ENCODE peak calls at places on chromosomes 12 and 14, in five cellular contexts. I is adrenal gland, V is thoracic aorta, P is endodermal cell, A is AG04450. W is an unnamed sample.

GRCh38 chr14:87108726-87109125 is 884.3 kb downstream of the GALC start:
- DNase-seq in V (no peak), A (peak), I (no peak), P (no peak), W (no peak)

GRCh38 chr14:32134448-32135070 is 57.5 kb downstream of the ARHGAP5 start:
- DNase-seq in P (no peak), I (no peak), V (no peak), A (no peak), W (no peak)

GRCh38 chr14:79044894-79045624 is 874.9 kb downstream of the NRXN3 start:
- DNase-seq in P (peak), A (peak), V (no peak), I (no peak), W (no peak)

GRCh38 chr14:54691525-54692260 is 124.8 kb downstream of the SAMD4A start:
- DNase-seq in A (no peak), P (peak), I (peak), V (no peak), W (no peak)

GRCh38 chr12:66803972-66804371 is 125.1 kb upstream of the GRIP1 start:
- DNase-seq in V (no peak), A (no peak), I (no peak), P (no peak), W (no peak)

GRCh38 chr12:6934110-6934509 is 6.4 kb downstream of the ATN1 start:
- DNase-seq in P (no peak), A (no peak), V (no peak), I (peak), W (no peak)

GRCh38 chr14:58501214-58501816 is 73.8 kb downstream of the KIAA0586 start:
- DNase-seq in P (no peak), A (peak), V (no peak), I (peak), W (no peak)

GRCh38 chr14:23392613-23393012 is 15.5 kb downstream of the MYH6 start:
- DNase-seq in V (no peak), P (no peak), A (no peak), I (no peak), W (no peak)

GRCh38 chr12:120455302-120455701 is 9.1 kb downstream of the GATC start:
- DNase-seq in I (peak), A (no peak), P (no peak), V (no peak), W (no peak)

GRCh38 chr12:50780016-50780415 is 16.1 kb downstream of the ATF1 start:
- DNase-seq in A (no peak), I (no peak), P (no peak), V (no peak), W (no peak)

GRCh38 chr12:106739815-106740552 is 34.5 kb upstream of the RIC8B start:
- DNase-seq in I (no peak), A (no peak), P (peak), V (no peak), W (no peak)

GRCh38 chr14:59895721-59896120 is 24.2 kb upstream of the LRRC9 start:
- DNase-seq in I (no peak), P (no peak), V (no peak), A (no peak), W (no peak)

GRCh38 chr12:389138-390096 is at the start of gene KDM5A:
- DNase-seq in P (peak), V (peak), A (peak), I (peak), W (peak)

GRCh38 chr14:23402296-23403138 is 5.6 kb downstream of the MYH6 start:
- DNase-seq in I (no peak), P (peak), V (no peak), A (no peak), W (no peak)

GRCh38 chr12:80178846-80179245 is 79.5 kb downstream of the OTOGL start:
- DNase-seq in P (no peak), A (no peak), V (no peak), I (no peak), W (no peak)

GRCh38 chr12:91551927-91552326 is 369.3 kb upstream of the DCN start:
- DNase-seq in A (no peak), I (peak), P (no peak), V (no peak), W (no peak)

GRCh38 chr12:56941299-56942017 is 7.2 kb upstream of the SDR9C7 start:
- DNase-seq in A (no peak), I (peak), P (peak), V (no peak), W (peak)

GRCh38 chr12:52440821-52441319 is 6.7 kb upstream of the KRT75 start:
- DNase-seq in V (no peak), I (no peak), P (peak), A (peak), W (no peak)

GRCh38 chr12:124240493-124240892 is 54.4 kb upstream of the RFLNA start:
- DNase-seq in I (no peak), A (no peak), V (no peak), P (peak), W (no peak)

GRCh38 chr12:108525681-108526080 is 10.6 kb downstream of the FICD start:
- DNase-seq in I (peak), A (no peak), P (no peak), V (no peak), W (no peak)

GRCh38 chr14:101122114-101122854 is 218.8 kb upstream of the RTL1 start:
- DNase-seq in V (no peak), A (no peak), P (no peak), I (no peak), W (no peak)

GRCh38 chr12:123912415-123913385 is 59.9 kb downstream of the CCDC92 start:
- DNase-seq in V (no peak), A (no peak), P (no peak), I (no peak), W (no peak)

GRCh38 chr14:69288001-69288771 is 28.2 kb downstream of the GALNT16 start:
- DNase-seq in P (peak), V (no peak), I (peak), A (peak), W (no peak)

GRCh38 chr12:98606367-98606985 is 13.0 kb downstream of the SLC25A3 start:
- DNase-seq in A (no peak), V (no peak), P (no peak), I (no peak), W (no peak)

DNA sequence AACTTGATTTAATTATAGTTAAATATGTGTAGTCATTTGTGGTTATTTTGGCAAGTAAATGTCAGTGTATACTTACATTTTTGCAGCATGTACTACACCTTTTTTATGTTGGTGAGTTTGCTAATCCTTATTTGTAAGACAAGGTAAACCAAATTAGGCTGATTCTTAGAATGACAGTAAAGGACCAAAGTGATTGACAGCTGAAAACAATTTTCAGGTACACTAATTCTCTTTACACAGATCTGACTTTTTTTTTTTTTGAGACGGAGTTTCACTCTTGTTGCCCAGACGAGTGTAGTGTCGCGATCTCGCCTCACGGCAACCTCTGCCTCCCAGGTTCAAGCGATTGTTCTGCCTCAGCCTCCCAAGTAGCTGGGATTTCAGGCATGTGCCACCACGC is 8.4 kb downstream of the SLC25A3 start:
- DNase-seq in V (no peak), I (no peak), P (no peak), A (no peak), W (peak)
- TF ChIP-seq CTCF in V (no peak), I (no peak), P (peak), A (no peak), W (no peak)

DNA sequence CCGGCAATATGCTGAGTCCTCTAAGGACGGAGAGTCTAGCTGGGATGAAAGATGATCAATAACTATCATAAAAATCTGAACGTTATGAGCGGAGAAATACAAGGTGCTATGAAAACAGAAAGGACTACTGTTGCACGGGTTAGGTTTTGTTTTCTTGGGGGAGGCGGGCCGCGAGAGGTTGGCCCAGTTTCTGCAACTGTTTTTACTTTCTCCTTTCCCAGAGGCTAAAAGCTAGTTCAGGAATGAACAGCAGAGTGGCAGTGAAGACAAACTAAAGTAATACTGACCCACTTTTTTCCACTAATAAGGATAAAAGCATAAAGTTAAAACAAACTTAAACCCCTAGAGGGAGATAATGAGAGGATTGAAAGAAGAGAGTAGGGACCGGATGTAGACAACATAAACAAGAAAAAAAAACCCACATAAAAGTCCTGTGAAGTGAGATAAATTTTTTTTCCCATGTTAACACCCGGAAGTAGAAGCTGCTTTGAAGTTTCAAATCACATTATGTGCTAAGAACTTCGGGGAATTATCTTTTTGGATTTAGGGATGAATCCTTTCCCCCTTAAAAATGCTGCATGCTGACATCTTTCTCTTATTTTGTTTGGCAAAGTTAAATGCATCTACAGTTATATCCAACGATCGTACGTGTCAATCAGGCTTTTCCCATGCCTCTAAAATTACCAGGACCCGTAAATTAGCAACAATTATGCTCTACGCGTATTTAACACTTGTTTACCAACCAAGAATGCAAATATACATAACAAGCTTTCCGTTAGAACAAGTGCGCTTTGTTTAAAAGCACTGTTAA is 1.0 kb upstream of the CDK17 start:
- DNase-seq in A (peak), V (no peak), P (peak), I (peak), W (no peak)
- H3K27ac ChIP-seq in A (peak), V (peak), P (peak), I (peak), W (peak)

DNA sequence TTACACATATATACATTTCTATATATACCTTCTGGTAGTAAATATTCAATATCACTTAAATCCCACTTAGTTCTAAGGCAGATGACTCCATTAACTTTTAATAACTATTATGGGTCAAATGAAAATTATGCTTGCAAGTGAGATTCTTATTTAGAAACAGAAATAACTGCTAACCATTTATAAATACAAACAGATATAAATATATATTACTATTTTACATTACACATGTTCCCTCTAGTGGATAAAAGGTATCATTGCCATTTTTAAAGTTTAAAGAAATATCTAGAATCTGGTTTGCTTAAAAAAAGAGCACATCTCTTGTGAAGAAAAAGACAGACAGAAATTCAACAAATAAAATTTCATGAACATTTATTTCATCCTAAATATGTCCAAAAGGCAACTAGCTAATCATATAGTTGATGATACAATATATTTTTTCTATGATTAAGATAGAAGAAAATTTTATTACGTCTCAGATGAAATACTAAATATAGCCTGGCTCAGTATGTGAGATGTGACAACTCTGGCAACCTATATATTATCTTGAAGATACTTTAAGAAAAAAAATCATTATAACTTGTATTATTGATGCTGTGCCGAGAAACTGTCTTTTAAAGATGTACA is 11.7 kb upstream of the RAD51AP1 start:
- DNase-seq in A (no peak), V (no peak), P (no peak), I (no peak), W (no peak)
- TF ChIP-seq CTCF in A (peak), V (peak), P (peak), I (peak), W (peak)

GRCh38 chr14:90671382-90671781 is 144.8 kb downstream of the TTC7B start:
- DNase-seq in A (no peak), V (no peak), P (no peak), I (no peak), W (no peak)
- H3K27ac ChIP-seq in A (no peak), V (peak), P (peak), I (no peak), W (peak)